ENCODE peak calls at places on chromosome 5, in five cellular contexts. One of them, this sample, is unnamed.

GRCh38 chr5:38765461-38765861 is 80.4 kb upstream of the OSMR start:
- DNase-seq in NCI-H1105: no peak
- DNase-seq in skeletal muscle cell: no peak
- DNase-seq in ELR: peak
- DNase-seq in HEK293T: no peak
- DNase-seq in this sample: peak

GRCh38 chr5:181217111-181217804 is 5.8 kb upstream of the TRIM41 start:
- DNase-seq in NCI-H1105: no peak
- DNase-seq in ELR: peak
- DNase-seq in HEK293T: no peak
- DNase-seq in skeletal muscle cell: no peak
- DNase-seq in this sample: peak

GRCh38 chr5:119368238-119368630 is 12.4 kb downstream of the TNFAIP8 start:
- DNase-seq in HEK293T: no peak
- DNase-seq in ELR: no peak
- DNase-seq in skeletal muscle cell: no peak
- DNase-seq in NCI-H1105: no peak
- DNase-seq in this sample: no peak

GRCh38 chr5:54227109-54227508 is 83.3 kb downstream of the ARL15 start:
- DNase-seq in NCI-H1105: no peak
- DNase-seq in ELR: no peak
- DNase-seq in HEK293T: no peak
- DNase-seq in skeletal muscle cell: no peak
- DNase-seq in this sample: no peak

GRCh38 chr5:155850411-155850810 is 476.6 kb upstream of the SGCD start:
- DNase-seq in skeletal muscle cell: no peak
- DNase-seq in NCI-H1105: peak
- DNase-seq in HEK293T: no peak
- DNase-seq in ELR: no peak
- DNase-seq in this sample: no peak

GRCh38 chr5:151612689-151613427 is 21.7 kb upstream of the FAT2 start:
- DNase-seq in HEK293T: no peak
- DNase-seq in skeletal muscle cell: peak
- DNase-seq in NCI-H1105: no peak
- DNase-seq in ELR: peak
- DNase-seq in this sample: peak

GRCh38 chr5:125199968-125200841 is 453.8 kb upstream of the ZNF608 start:
- DNase-seq in NCI-H1105: no peak
- DNase-seq in skeletal muscle cell: no peak
- DNase-seq in ELR: peak
- DNase-seq in HEK293T: peak
- DNase-seq in this sample: no peak

GRCh38 chr5:68189613-68190012 is 25.9 kb upstream of the PIK3R1 start:
- DNase-seq in HEK293T: no peak
- DNase-seq in ELR: no peak
- DNase-seq in skeletal muscle cell: no peak
- DNase-seq in NCI-H1105: no peak
- DNase-seq in this sample: no peak

GRCh38 chr5:177081859-177082258 is 4.9 kb upstream of the FGFR4 start:
- DNase-seq in ELR: no peak
- DNase-seq in NCI-H1105: no peak
- DNase-seq in skeletal muscle cell: no peak
- DNase-seq in HEK293T: no peak
- DNase-seq in this sample: no peak

GRCh38 chr5:136802382-136802781 is 437.0 kb upstream of the TRPC7 start:
- DNase-seq in HEK293T: no peak
- DNase-seq in NCI-H1105: peak
- DNase-seq in ELR: peak
- DNase-seq in skeletal muscle cell: no peak
- DNase-seq in this sample: peak

GRCh38 chr5:133944263-133945230 is 23.9 kb downstream of the C5orf15 start:
- DNase-seq in skeletal muscle cell: no peak
- DNase-seq in HEK293T: peak
- DNase-seq in NCI-H1105: peak
- DNase-seq in ELR: peak
- DNase-seq in this sample: peak

GRCh38 chr5:114418546-114419388 is 56.9 kb downstream of the KCNN2 start:
- DNase-seq in ELR: no peak
- DNase-seq in skeletal muscle cell: no peak
- DNase-seq in NCI-H1105: no peak
- DNase-seq in HEK293T: no peak
- DNase-seq in this sample: no peak

GRCh38 chr5:102314328-102314727 is 18.2 kb upstream of the SLCO4C1 start:
- DNase-seq in skeletal muscle cell: no peak
- DNase-seq in ELR: no peak
- DNase-seq in HEK293T: no peak
- DNase-seq in NCI-H1105: no peak
- DNase-seq in this sample: no peak

GRCh38 chr5:159226451-159226850 is 17.1 kb upstream of the RNF145 start:
- DNase-seq in NCI-H1105: no peak
- DNase-seq in ELR: no peak
- DNase-seq in skeletal muscle cell: no peak
- DNase-seq in HEK293T: no peak
- DNase-seq in this sample: no peak

GRCh38 chr5:66744040-66744439 is 147.8 kb downstream of the MAST4 start:
- DNase-seq in NCI-H1105: no peak
- DNase-seq in HEK293T: no peak
- DNase-seq in skeletal muscle cell: no peak
- DNase-seq in ELR: peak
- DNase-seq in this sample: peak

GRCh38 chr5:23164971-23165370 is 311.8 kb upstream of the CDH12 start:
- DNase-seq in skeletal muscle cell: no peak
- DNase-seq in NCI-H1105: no peak
- DNase-seq in HEK293T: no peak
- DNase-seq in ELR: no peak
- DNase-seq in this sample: no peak

GRCh38 chr5:180869587-180869986 is 8.5 kb upstream of the ZFP62 start:
- DNase-seq in ELR: no peak
- DNase-seq in skeletal muscle cell: no peak
- DNase-seq in NCI-H1105: no peak
- DNase-seq in HEK293T: no peak
- DNase-seq in this sample: no peak

GRCh38 chr5:139903450-139903804 is 107.8 kb downstream of the PSD2 start:
- DNase-seq in skeletal muscle cell: no peak
- DNase-seq in HEK293T: no peak
- DNase-seq in NCI-H1105: no peak
- DNase-seq in ELR: no peak
- DNase-seq in this sample: no peak

GRCh38 chr5:37776826-37777225 is 63.0 kb downstream of the GDNF start:
- DNase-seq in HEK293T: no peak
- DNase-seq in NCI-H1105: no peak
- DNase-seq in skeletal muscle cell: no peak
- DNase-seq in ELR: peak
- DNase-seq in this sample: no peak

This sample was measured in A172.